ENCODE peak calls at places on chromosomes 1 and 21, in seven cellular contexts. P, B, S, M, G, Z and R are unnamed samples.

GRCh38 chr1:41547781-41548560 is 63.5 kb upstream of the EDN2 start:
- DNase-seq in P (no peak), Z (no peak), M (no peak), G (no peak), B (no peak), S (no peak), R (no peak)

GRCh38 chr1:224668991-224669390 is 52.9 kb downstream of the CNIH3 start:
- DNase-seq in Z (peak; percentile 70), G (no peak), P (no peak), M (no peak), S (no peak), B (no peak), R (no peak)

GRCh38 chr21:33971492-33972013 is 55.9 kb upstream of the ATP5PO start:
- DNase-seq in M (no peak), S (no peak), Z (no peak), B (no peak), P (peak; percentile 8), G (peak; percentile 45), R (no peak)

GRCh38 chr1:45971922-45972321 is 160.5 kb downstream of the PIK3R3 start:
- DNase-seq in M (no peak), G (no peak), P (no peak), B (no peak), S (no peak), Z (no peak), R (no peak)

GRCh38 chr1:193349046-193349535 is 162.7 kb upstream of the B3GALT2 start:
- DNase-seq in M (no peak), Z (no peak), B (no peak), S (no peak), G (no peak), P (no peak), R (no peak)

GRCh38 chr1:11671205-11671543 is 7.2 kb downstream of the FBXO6 start:
- DNase-seq in Z (no peak), B (no peak), P (no peak), S (no peak), M (no peak), G (no peak), R (no peak)

GRCh38 chr1:159877695-159878444 is 15.4 kb upstream of the VSIG8 start:
- DNase-seq in P (no peak), G (no peak), M (no peak), S (no peak), B (no peak), Z (no peak), R (no peak)

GRCh38 chr21:27571706-27572105 is 604.8 kb upstream of the ADAMTS5 start:
- DNase-seq in G (no peak), M (no peak), B (no peak), Z (no peak), P (no peak), S (no peak), R (no peak)

GRCh38 chr1:244324176-244324883 is 127.4 kb downstream of the ADSS2 start:
- DNase-seq in Z (no peak), B (no peak), M (no peak), P (no peak), G (no peak), S (no peak), R (no peak)

GRCh38 chr1:117180571-117180970 is 30.2 kb downstream of the VTCN1 start:
- DNase-seq in S (no peak), P (no peak), B (no peak), G (no peak), M (no peak), Z (no peak), R (no peak)

GRCh38 chr1:119253366-119253765 is 112.9 kb upstream of the WARS2 start:
- DNase-seq in P (no peak), B (no peak), G (no peak), S (no peak), Z (no peak), M (no peak), R (no peak)

GRCh38 chr1:198686069-198686728 is 47.4 kb downstream of the PTPRC start:
- DNase-seq in P (peak; percentile 8), G (no peak), S (no peak), Z (no peak), M (no peak), B (no peak), R (no peak)

GRCh38 chr21:42395910-42396625 is at the start of gene TMPRSS3:
- DNase-seq in P (no peak), Z (no peak), S (no peak), G (no peak), B (no peak), M (no peak), R (no peak)

GRCh38 chr1:207825719-207826556 is 74.1 kb downstream of the CD46 start:
- DNase-seq in G (no peak), M (peak; percentile 55), S (peak; percentile 53), Z (no peak), P (peak; percentile 10), B (peak; percentile 98), R (peak; percentile 58)

GRCh38 chr1:231630558-231631205 is 4.1 kb downstream of the DISC1 start:
- DNase-seq in Z (no peak), B (no peak), P (no peak), S (no peak), G (no peak), M (no peak), R (no peak)

GRCh38 chr1:32151319-32151787 is 28.1 kb upstream of the TXLNA start:
- DNase-seq in Z (peak; percentile 16), B (no peak), P (no peak), G (no peak), S (no peak), M (no peak), R (no peak)

GRCh38 chr1:24696033-24696755 is 49.1 kb upstream of the CLIC4 start:
- DNase-seq in Z (no peak), P (no peak), B (no peak), S (no peak), M (no peak), G (no peak), R (no peak)

GRCh38 chr1:18537386-18538306 is 56.9 kb downstream of the KLHDC7A start:
- DNase-seq in P (no peak), G (peak; percentile 38), S (no peak), Z (no peak), M (no peak), B (no peak), R (no peak)

GRCh38 chr1:244963231-244963826 is 99.0 kb upstream of the HNRNPU start:
- DNase-seq in S (no peak), G (no peak), M (peak; percentile 43), Z (no peak), P (no peak), B (no peak), R (no peak)

GRCh38 chr1:107877749-107878148 is 87.2 kb downstream of the VAV3 start:
- DNase-seq in B (no peak), P (no peak), S (no peak), Z (no peak), M (no peak), G (no peak), R (no peak)

GRCh38 chr1:45883633-45884032 is 80.2 kb downstream of the MAST2 start:
- DNase-seq in B (no peak), Z (no peak), M (no peak), S (no peak), P (no peak), G (no peak), R (no peak)

GRCh38 chr1:168893359-168893791 is 164.4 kb upstream of the DPT start:
- DNase-seq in G (no peak), S (no peak), M (no peak), B (no peak), Z (no peak), P (no peak), R (no peak)
- TF ChIP-seq POLR2AphosphoS5 in G (no peak), S (no peak), M (no peak), B (no peak), Z (no peak), P (no peak), R (no peak)

DNA sequence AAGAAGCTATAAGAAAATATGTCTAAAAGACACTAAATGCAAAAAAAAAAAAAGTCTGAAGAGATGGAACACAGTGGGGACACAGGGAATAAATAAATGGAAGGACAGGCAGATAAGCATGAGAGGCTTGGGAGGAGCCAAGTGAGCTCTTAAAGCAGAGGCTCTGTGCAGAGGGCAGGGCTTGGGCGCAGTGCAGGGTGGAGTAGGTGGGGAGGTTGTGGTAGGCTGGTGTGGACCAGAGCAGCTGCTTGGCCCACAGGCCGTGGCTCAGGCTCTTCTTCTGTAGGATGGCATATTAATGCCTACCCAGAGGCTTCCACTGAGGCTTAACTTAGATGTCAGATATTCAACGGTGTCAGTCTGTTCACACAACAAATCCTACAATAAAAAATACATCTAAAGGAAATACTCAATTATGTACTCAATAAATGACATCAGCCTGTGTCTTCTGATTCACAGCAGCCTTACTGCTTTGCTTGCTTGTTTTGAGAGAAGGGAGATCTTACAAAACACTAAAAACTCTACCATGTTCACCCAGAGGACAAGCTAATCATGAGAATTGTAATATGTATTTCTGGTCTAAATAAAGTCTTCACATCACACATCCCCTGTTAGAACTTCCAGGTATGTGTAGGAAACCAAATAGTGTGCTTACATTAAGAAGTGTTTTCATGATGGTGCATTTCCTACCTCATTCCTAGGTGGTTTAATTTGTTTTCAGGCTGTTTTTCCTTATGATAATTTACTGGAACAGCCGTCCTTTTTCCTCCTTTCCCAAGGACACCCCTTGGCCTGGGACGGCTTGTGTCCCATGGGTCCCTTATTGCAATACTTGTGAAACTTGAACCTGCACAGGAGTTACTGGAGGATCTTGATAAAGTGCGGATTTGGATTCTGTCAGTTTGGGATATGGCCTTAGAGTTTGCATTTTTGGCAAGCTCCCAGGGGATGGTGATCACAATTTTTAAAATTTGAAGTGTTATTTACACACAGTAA is 24.9 kb downstream of the DIP2A start:
- DNase-seq in S (no peak), P (no peak), Z (no peak), M (no peak), B (no peak), G (no peak), R (no peak)
- TF ChIP-seq TAF1 in S (no peak), P (no peak), Z (no peak), M (no peak), B (no peak), G (no peak), R (no peak)

GRCh38 chr1:189597083-189597482 is 880.6 kb downstream of the BRINP3 start:
- DNase-seq in M (no peak), G (no peak), Z (no peak), P (no peak), S (no peak), B (no peak), R (no peak)
- TF ChIP-seq POLR2AphosphoS5 in M (no peak), G (no peak), Z (no peak), P (no peak), S (no peak), B (no peak), R (no peak)

DNA sequence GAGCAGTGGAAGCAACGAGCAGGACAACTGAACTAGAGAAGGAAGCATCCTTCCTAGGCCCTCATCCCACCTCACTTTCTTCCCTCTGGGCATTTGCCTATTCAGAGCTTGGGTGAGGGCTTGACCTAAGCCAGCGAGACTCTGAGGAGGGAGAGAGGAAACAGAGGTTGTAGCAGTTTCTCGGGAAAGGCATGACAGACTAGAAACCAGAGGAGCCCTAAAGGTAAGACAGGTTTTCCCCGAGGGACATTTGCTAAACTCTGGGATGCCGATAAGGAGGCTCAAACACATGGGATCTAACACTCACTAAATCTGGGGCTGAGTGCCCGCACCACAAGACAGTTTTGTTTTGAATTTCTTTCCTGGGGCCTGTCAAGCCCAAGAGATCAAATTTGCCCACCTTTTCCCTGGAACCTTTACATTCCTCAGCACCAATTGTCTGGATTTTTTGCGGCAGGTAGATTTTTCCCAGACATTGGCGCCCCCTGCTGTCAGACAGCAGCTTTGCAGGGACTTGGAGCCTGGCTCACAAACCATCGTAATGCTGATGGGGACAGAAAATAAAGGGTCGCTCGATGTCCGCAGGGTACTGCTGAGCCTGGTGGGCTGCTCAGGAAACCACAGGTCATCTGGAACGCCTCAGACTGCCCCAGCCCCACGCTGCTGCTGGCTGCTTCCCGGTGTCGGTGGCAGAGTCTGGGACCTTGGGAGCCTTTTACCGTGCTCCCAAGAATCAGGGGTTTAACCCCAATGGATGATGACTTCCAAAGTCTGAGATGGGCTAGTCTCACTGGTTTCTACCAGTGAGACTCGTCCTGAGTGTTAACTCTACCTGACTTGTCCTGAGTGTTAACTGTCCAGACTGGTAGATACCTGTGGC is 23.4 kb upstream of the TSPAN2 start:
- DNase-seq in G (peak; percentile 89), B (no peak), P (no peak), M (peak; percentile 59), Z (peak; percentile 53), S (no peak), R (no peak)
- TF ChIP-seq TAF1 in G (no peak), B (no peak), P (no peak), M (no peak), Z (no peak), S (no peak), R (no peak)